ENCODE peak calls at places on chromosomes 1 and 21, in nine cellular contexts. One of them, this sample, is unnamed.

GRCh38 chr1:160260436-160261382 is 1.6 kb downstream of the DCAF8 start:
- DNase-seq in A172: peak; percentile 93
- DNase-seq in neural crest cell: no peak
- DNase-seq in stimulated activated CD4-positive, alpha-beta T cell treated with anti-CD3 and anti-CD28 coated beads, Interleukin-4, amount 100 ng/mL, for 48 hours: no peak
- DNase-seq in mucosa of gallbladder: no peak
- DNase-seq in AG08395: peak; percentile 35
- DNase-seq in MCF 10A: peak; percentile 87
- DNase-seq in right lobe of liver: no peak
- DNase-seq in AG10803: peak; percentile 82
- DNase-seq in this sample: peak; percentile 15

GRCh38 chr21:17818158-17819113 is 720 bp downstream of the C21orf91 start:
- DNase-seq in A172: peak; percentile 25
- DNase-seq in neural crest cell: peak; percentile 39
- DNase-seq in stimulated activated CD4-positive, alpha-beta T cell treated with anti-CD3 and anti-CD28 coated beads, Interleukin-4, amount 100 ng/mL, for 48 hours: peak; percentile 27
- DNase-seq in mucosa of gallbladder: peak; percentile 12
- DNase-seq in AG08395: peak; percentile 27
- DNase-seq in MCF 10A: peak; percentile 56
- DNase-seq in right lobe of liver: peak; percentile 60
- DNase-seq in AG10803: peak; percentile 20
- DNase-seq in this sample: peak; percentile 31

GRCh38 chr1:24619376-24619775 is 23.7 kb upstream of the SRRM1 start:
- DNase-seq in A172: no peak
- DNase-seq in neural crest cell: no peak
- DNase-seq in stimulated activated CD4-positive, alpha-beta T cell treated with anti-CD3 and anti-CD28 coated beads, Interleukin-4, amount 100 ng/mL, for 48 hours: no peak
- DNase-seq in mucosa of gallbladder: no peak
- DNase-seq in AG08395: no peak
- DNase-seq in MCF 10A: no peak
- DNase-seq in right lobe of liver: no peak
- DNase-seq in AG10803: no peak
- DNase-seq in this sample: no peak

GRCh38 chr1:162913345-162913744 is 52.4 kb upstream of the CCDC190 start:
- DNase-seq in A172: no peak
- DNase-seq in neural crest cell: no peak
- DNase-seq in stimulated activated CD4-positive, alpha-beta T cell treated with anti-CD3 and anti-CD28 coated beads, Interleukin-4, amount 100 ng/mL, for 48 hours: no peak
- DNase-seq in mucosa of gallbladder: no peak
- DNase-seq in AG08395: no peak
- DNase-seq in MCF 10A: no peak
- DNase-seq in right lobe of liver: no peak
- DNase-seq in AG10803: no peak
- DNase-seq in this sample: peak; percentile 98

GRCh38 chr1:159953866-159954515 is at the start of gene SLAMF9:
- DNase-seq in A172: peak; percentile 78
- DNase-seq in neural crest cell: no peak
- DNase-seq in stimulated activated CD4-positive, alpha-beta T cell treated with anti-CD3 and anti-CD28 coated beads, Interleukin-4, amount 100 ng/mL, for 48 hours: no peak
- DNase-seq in mucosa of gallbladder: no peak
- DNase-seq in AG08395: peak; percentile 51
- DNase-seq in MCF 10A: peak; percentile 23
- DNase-seq in right lobe of liver: no peak
- DNase-seq in AG10803: peak; percentile 13
- DNase-seq in this sample: peak; percentile 50

GRCh38 chr1:61332196-61332753 is 249.9 kb downstream of the NFIA start:
- DNase-seq in A172: no peak
- DNase-seq in neural crest cell: no peak
- DNase-seq in stimulated activated CD4-positive, alpha-beta T cell treated with anti-CD3 and anti-CD28 coated beads, Interleukin-4, amount 100 ng/mL, for 48 hours: no peak
- DNase-seq in mucosa of gallbladder: no peak
- DNase-seq in AG08395: no peak
- DNase-seq in MCF 10A: no peak
- DNase-seq in right lobe of liver: no peak
- DNase-seq in AG10803: no peak
- DNase-seq in this sample: no peak

GRCh38 chr1:211685823-211686222 is 10.4 kb upstream of the NEK2 start:
- DNase-seq in A172: no peak
- DNase-seq in neural crest cell: no peak
- DNase-seq in stimulated activated CD4-positive, alpha-beta T cell treated with anti-CD3 and anti-CD28 coated beads, Interleukin-4, amount 100 ng/mL, for 48 hours: no peak
- DNase-seq in mucosa of gallbladder: no peak
- DNase-seq in AG08395: no peak
- DNase-seq in MCF 10A: no peak
- DNase-seq in right lobe of liver: no peak
- DNase-seq in AG10803: no peak
- DNase-seq in this sample: no peak

GRCh38 chr1:92484472-92485373 is 2.0 kb downstream of the GFI1 start:
- DNase-seq in A172: no peak
- DNase-seq in neural crest cell: peak; percentile 28
- DNase-seq in stimulated activated CD4-positive, alpha-beta T cell treated with anti-CD3 and anti-CD28 coated beads, Interleukin-4, amount 100 ng/mL, for 48 hours: no peak
- DNase-seq in mucosa of gallbladder: no peak
- DNase-seq in AG08395: no peak
- DNase-seq in MCF 10A: no peak
- DNase-seq in right lobe of liver: peak; percentile 46
- DNase-seq in AG10803: no peak
- DNase-seq in this sample: peak; percentile 28

GRCh38 chr1:31788825-31789256 is 24.7 kb upstream of the ADGRB2 start:
- DNase-seq in A172: peak; percentile 51
- DNase-seq in neural crest cell: no peak
- DNase-seq in stimulated activated CD4-positive, alpha-beta T cell treated with anti-CD3 and anti-CD28 coated beads, Interleukin-4, amount 100 ng/mL, for 48 hours: no peak
- DNase-seq in mucosa of gallbladder: no peak
- DNase-seq in AG08395: peak; percentile 52
- DNase-seq in MCF 10A: peak; percentile 66
- DNase-seq in right lobe of liver: no peak
- DNase-seq in AG10803: peak; percentile 85
- DNase-seq in this sample: peak; percentile 75

GRCh38 chr1:204341380-204341779 is 18.3 kb downstream of the PLEKHA6 start:
- DNase-seq in A172: no peak
- DNase-seq in neural crest cell: no peak
- DNase-seq in stimulated activated CD4-positive, alpha-beta T cell treated with anti-CD3 and anti-CD28 coated beads, Interleukin-4, amount 100 ng/mL, for 48 hours: no peak
- DNase-seq in mucosa of gallbladder: no peak
- DNase-seq in AG08395: peak; percentile 37
- DNase-seq in MCF 10A: no peak
- DNase-seq in right lobe of liver: peak; percentile 64
- DNase-seq in AG10803: peak; percentile 27
- DNase-seq in this sample: no peak

GRCh38 chr1:55612988-55613387 is 397.8 kb upstream of the USP24 start:
- DNase-seq in A172: no peak
- DNase-seq in neural crest cell: no peak
- DNase-seq in stimulated activated CD4-positive, alpha-beta T cell treated with anti-CD3 and anti-CD28 coated beads, Interleukin-4, amount 100 ng/mL, for 48 hours: no peak
- DNase-seq in mucosa of gallbladder: no peak
- DNase-seq in AG08395: peak; percentile 46
- DNase-seq in MCF 10A: no peak
- DNase-seq in right lobe of liver: no peak
- DNase-seq in AG10803: peak; percentile 90
- DNase-seq in this sample: no peak

GRCh38 chr21:45324430-45325205 is 36.9 kb upstream of the POFUT2 start:
- DNase-seq in A172: peak; percentile 92
- DNase-seq in neural crest cell: no peak
- DNase-seq in stimulated activated CD4-positive, alpha-beta T cell treated with anti-CD3 and anti-CD28 coated beads, Interleukin-4, amount 100 ng/mL, for 48 hours: no peak
- DNase-seq in mucosa of gallbladder: no peak
- DNase-seq in AG08395: no peak
- DNase-seq in MCF 10A: peak; percentile 17
- DNase-seq in right lobe of liver: peak; percentile 48
- DNase-seq in AG10803: no peak
- DNase-seq in this sample: no peak

GRCh38 chr1:12067900-12068821 is 5.1 kb downstream of the TNFRSF8 start:
- DNase-seq in A172: peak; percentile 38
- DNase-seq in neural crest cell: no peak
- DNase-seq in stimulated activated CD4-positive, alpha-beta T cell treated with anti-CD3 and anti-CD28 coated beads, Interleukin-4, amount 100 ng/mL, for 48 hours: peak; percentile 63
- DNase-seq in mucosa of gallbladder: no peak
- DNase-seq in AG08395: peak; percentile 54
- DNase-seq in MCF 10A: no peak
- DNase-seq in right lobe of liver: no peak
- DNase-seq in AG10803: peak; percentile 52
- DNase-seq in this sample: no peak

GRCh38 chr1:115258302-115258866 is 79.7 kb downstream of the NGF start:
- DNase-seq in A172: peak; percentile 60
- DNase-seq in neural crest cell: no peak
- DNase-seq in stimulated activated CD4-positive, alpha-beta T cell treated with anti-CD3 and anti-CD28 coated beads, Interleukin-4, amount 100 ng/mL, for 48 hours: no peak
- DNase-seq in mucosa of gallbladder: no peak
- DNase-seq in AG08395: peak; percentile 32
- DNase-seq in MCF 10A: peak; percentile 43
- DNase-seq in right lobe of liver: no peak
- DNase-seq in AG10803: peak; percentile 74
- DNase-seq in this sample: peak; percentile 67

GRCh38 chr1:218476385-218476784 is 131.2 kb downstream of the TGFB2 start:
- DNase-seq in A172: peak; percentile 91
- DNase-seq in neural crest cell: no peak
- DNase-seq in stimulated activated CD4-positive, alpha-beta T cell treated with anti-CD3 and anti-CD28 coated beads, Interleukin-4, amount 100 ng/mL, for 48 hours: no peak
- DNase-seq in mucosa of gallbladder: no peak
- DNase-seq in AG08395: peak; percentile 61
- DNase-seq in MCF 10A: peak; percentile 70
- DNase-seq in right lobe of liver: no peak
- DNase-seq in AG10803: peak; percentile 87
- DNase-seq in this sample: peak; percentile 91

GRCh38 chr21:17359781-17360180 is 153.1 kb upstream of the CXADR start:
- DNase-seq in A172: no peak
- DNase-seq in neural crest cell: no peak
- DNase-seq in stimulated activated CD4-positive, alpha-beta T cell treated with anti-CD3 and anti-CD28 coated beads, Interleukin-4, amount 100 ng/mL, for 48 hours: no peak
- DNase-seq in mucosa of gallbladder: no peak
- DNase-seq in AG08395: no peak
- DNase-seq in MCF 10A: no peak
- DNase-seq in right lobe of liver: no peak
- DNase-seq in AG10803: no peak
- DNase-seq in this sample: no peak

GRCh38 chr1:109160054-109160840 is 46.3 kb downstream of the ELAPOR1 start:
- DNase-seq in A172: no peak
- DNase-seq in neural crest cell: no peak
- DNase-seq in stimulated activated CD4-positive, alpha-beta T cell treated with anti-CD3 and anti-CD28 coated beads, Interleukin-4, amount 100 ng/mL, for 48 hours: no peak
- DNase-seq in mucosa of gallbladder: no peak
- DNase-seq in AG08395: no peak
- DNase-seq in MCF 10A: no peak
- DNase-seq in right lobe of liver: no peak
- DNase-seq in AG10803: no peak
- DNase-seq in this sample: no peak

GRCh38 chr1:202968895-202969295 is 1.8 kb upstream of the CYB5R1 start:
- DNase-seq in A172: peak; percentile 49
- DNase-seq in neural crest cell: peak; percentile 26
- DNase-seq in stimulated activated CD4-positive, alpha-beta T cell treated with anti-CD3 and anti-CD28 coated beads, Interleukin-4, amount 100 ng/mL, for 48 hours: peak; percentile 21
- DNase-seq in mucosa of gallbladder: peak; percentile 66
- DNase-seq in AG08395: peak; percentile 76
- DNase-seq in MCF 10A: peak; percentile 85
- DNase-seq in right lobe of liver: peak; percentile 60
- DNase-seq in AG10803: peak; percentile 65
- DNase-seq in this sample: no peak

GRCh38 chr1:15400627-15401026 is 9.1 kb upstream of the EFHD2 start:
- DNase-seq in A172: no peak
- DNase-seq in neural crest cell: no peak
- DNase-seq in stimulated activated CD4-positive, alpha-beta T cell treated with anti-CD3 and anti-CD28 coated beads, Interleukin-4, amount 100 ng/mL, for 48 hours: no peak
- DNase-seq in mucosa of gallbladder: no peak
- DNase-seq in AG08395: no peak
- DNase-seq in MCF 10A: peak; percentile 95
- DNase-seq in right lobe of liver: no peak
- DNase-seq in AG10803: no peak
- DNase-seq in this sample: peak; percentile 91

GRCh38 chr1:57307382-57307781 is 116.5 kb downstream of the DAB1 start:
- DNase-seq in A172: peak; percentile 1
- DNase-seq in neural crest cell: no peak
- DNase-seq in stimulated activated CD4-positive, alpha-beta T cell treated with anti-CD3 and anti-CD28 coated beads, Interleukin-4, amount 100 ng/mL, for 48 hours: peak; percentile 7
- DNase-seq in mucosa of gallbladder: peak; percentile 10
- DNase-seq in AG08395: no peak
- DNase-seq in MCF 10A: peak; percentile 21
- DNase-seq in right lobe of liver: no peak
- DNase-seq in AG10803: no peak
- DNase-seq in this sample: peak; percentile 5

GRCh38 chr1:207286747-207287528 is 34.5 kb upstream of the CD55 start:
- DNase-seq in A172: no peak
- DNase-seq in neural crest cell: no peak
- DNase-seq in stimulated activated CD4-positive, alpha-beta T cell treated with anti-CD3 and anti-CD28 coated beads, Interleukin-4, amount 100 ng/mL, for 48 hours: no peak
- DNase-seq in mucosa of gallbladder: no peak
- DNase-seq in AG08395: peak; percentile 46
- DNase-seq in MCF 10A: no peak
- DNase-seq in right lobe of liver: no peak
- DNase-seq in AG10803: peak; percentile 60
- DNase-seq in this sample: no peak

GRCh38 chr1:76141898-76142297 is 67.4 kb downstream of the ST6GALNAC3 start:
- DNase-seq in A172: no peak
- DNase-seq in neural crest cell: no peak
- DNase-seq in stimulated activated CD4-positive, alpha-beta T cell treated with anti-CD3 and anti-CD28 coated beads, Interleukin-4, amount 100 ng/mL, for 48 hours: no peak
- DNase-seq in mucosa of gallbladder: no peak
- DNase-seq in AG08395: no peak
- DNase-seq in MCF 10A: no peak
- DNase-seq in right lobe of liver: no peak
- DNase-seq in AG10803: no peak
- DNase-seq in this sample: no peak

GRCh38 chr1:52234708-52235107 is 92.8 kb downstream of the ZFYVE9 start:
- DNase-seq in A172: no peak
- DNase-seq in neural crest cell: no peak
- DNase-seq in stimulated activated CD4-positive, alpha-beta T cell treated with anti-CD3 and anti-CD28 coated beads, Interleukin-4, amount 100 ng/mL, for 48 hours: no peak
- DNase-seq in mucosa of gallbladder: no peak
- DNase-seq in AG08395: no peak
- DNase-seq in MCF 10A: no peak
- DNase-seq in right lobe of liver: no peak
- DNase-seq in AG10803: no peak
- DNase-seq in this sample: no peak

This sample was measured in foreskin keratinocyte.